ENCODE peak calls at places on chromosomes 16 and 17, in five cellular contexts. L, C, Z, S and I are unnamed samples.
A peak's percentile ranks its signal among the peaks of the same experiment; 100 is the strongest.

GRCh38 chr17:76265624-76266243 is 586 bp downstream of the UBALD2 start:
- DNase-seq in L (no peak), C (no peak), Z (peak; percentile 84), S (peak; percentile 40), I (no peak)

GRCh38 chr16:66446737-66447136 is 19.6 kb downstream of the BEAN1 start:
- DNase-seq in L (no peak), C (no peak), Z (no peak), S (no peak), I (no peak)

GRCh38 chr17:44354582-44355309 is 8.9 kb downstream of the FAM171A2 start:
- DNase-seq in L (no peak), C (no peak), Z (no peak), S (no peak), I (no peak)

GRCh38 chr16:14199199-14199598 is 128.1 kb downstream of the MRTFB start:
- DNase-seq in L (no peak), C (no peak), Z (no peak), S (no peak), I (no peak)

GRCh38 chr17:5049314-5049819 is 14.1 kb upstream of the SLC52A1 start:
- DNase-seq in L (peak; percentile 23), C (no peak), Z (no peak), S (no peak), I (no peak)

GRCh38 chr17:69654981-69655581 is 240.6 kb downstream of the MAP2K6 start:
- DNase-seq in L (no peak), C (no peak), Z (no peak), S (no peak), I (no peak)

GRCh38 chr16:59212492-59213024 is 478.4 kb upstream of the GOT2 start:
- DNase-seq in L (no peak), C (no peak), Z (no peak), S (no peak), I (no peak)

GRCh38 chr17:45425125-45425983 is 7.3 kb downstream of the ARHGAP27 start:
- DNase-seq in L (no peak), C (peak; percentile 99), Z (peak; percentile 68), S (peak; percentile 72), I (peak; percentile 82)

GRCh38 chr16:84464116-84464515 is 40.3 kb downstream of the MEAK7 start:
- DNase-seq in L (no peak), C (no peak), Z (no peak), S (no peak), I (no peak)

GRCh38 chr17:35129154-35129972 is 7.9 kb downstream of the FNDC8 start:
- DNase-seq in L (no peak), C (no peak), Z (no peak), S (no peak), I (no peak)

GRCh38 chr17:35132099-35132498 is 10.0 kb downstream of the NLE1 start:
- DNase-seq in L (no peak), C (no peak), Z (no peak), S (no peak), I (no peak)

GRCh38 chr17:35130392-35130791 is 9.0 kb downstream of the FNDC8 start:
- DNase-seq in L (no peak), C (no peak), Z (no peak), S (no peak), I (no peak)

GRCh38 chr17:35127751-35128514 is 6.5 kb downstream of the FNDC8 start:
- DNase-seq in L (no peak), C (no peak), Z (no peak), S (no peak), I (no peak)

DNA sequence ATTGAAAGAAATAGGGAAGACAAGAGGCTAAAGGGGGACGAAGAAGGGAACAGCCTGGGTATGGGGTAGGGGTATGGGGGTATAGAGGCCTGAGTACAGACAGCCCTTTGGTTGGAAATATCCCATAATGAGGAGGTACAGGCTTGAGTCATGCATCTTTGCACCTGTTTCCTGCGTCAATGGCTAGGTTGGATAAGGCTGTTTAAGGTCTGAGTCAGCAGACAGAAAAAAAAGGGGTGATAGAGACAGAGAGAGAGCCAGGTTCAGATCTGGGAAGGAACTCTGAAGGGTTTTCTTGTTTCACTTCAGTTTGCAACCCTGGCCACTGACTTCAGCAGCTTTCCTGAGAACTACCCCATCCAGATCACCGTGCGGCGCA is 8.5 kb downstream of the FNDC8 start:
- DNase-seq in L (no peak), C (no peak), Z (no peak), S (no peak), I (no peak)
- TF ChIP-seq POLR2AphosphoS5 in L (no peak), C (no peak), Z (no peak), S (no peak), I (no peak)

GRCh38 chr17:78322327-78322857 is 37.5 kb downstream of the SOCS3 start:
- DNase-seq in L (no peak), C (no peak), Z (no peak), S (no peak), I (no peak)
- TF ChIP-seq GABPA in L (no peak), C (no peak), Z (no peak), S (no peak), I (no peak)

GRCh38 chr17:9538626-9539025 is 37.0 kb downstream of the STX8 start:
- DNase-seq in L (no peak), C (no peak), Z (no peak), S (no peak), I (no peak)
- TF ChIP-seq REST in L (no peak), C (no peak), Z (no peak), S (no peak), I (no peak)

GRCh38 chr17:79024901-79025737 is 1.1 kb downstream of the C1QTNF1 start:
- DNase-seq in L (no peak), C (no peak), Z (peak; percentile 42), S (no peak), I (no peak)
- TF ChIP-seq POLR2AphosphoS5 in L (no peak), C (no peak), Z (no peak), S (no peak), I (no peak)

GRCh38 chr16:24863582-24864437 is 18.0 kb downstream of the SLC5A11 start:
- DNase-seq in L (no peak), C (no peak), Z (no peak), S (no peak), I (no peak)
- TF ChIP-seq GABPA in L (no peak), C (no peak), Z (no peak), S (no peak), I (no peak)

DNA sequence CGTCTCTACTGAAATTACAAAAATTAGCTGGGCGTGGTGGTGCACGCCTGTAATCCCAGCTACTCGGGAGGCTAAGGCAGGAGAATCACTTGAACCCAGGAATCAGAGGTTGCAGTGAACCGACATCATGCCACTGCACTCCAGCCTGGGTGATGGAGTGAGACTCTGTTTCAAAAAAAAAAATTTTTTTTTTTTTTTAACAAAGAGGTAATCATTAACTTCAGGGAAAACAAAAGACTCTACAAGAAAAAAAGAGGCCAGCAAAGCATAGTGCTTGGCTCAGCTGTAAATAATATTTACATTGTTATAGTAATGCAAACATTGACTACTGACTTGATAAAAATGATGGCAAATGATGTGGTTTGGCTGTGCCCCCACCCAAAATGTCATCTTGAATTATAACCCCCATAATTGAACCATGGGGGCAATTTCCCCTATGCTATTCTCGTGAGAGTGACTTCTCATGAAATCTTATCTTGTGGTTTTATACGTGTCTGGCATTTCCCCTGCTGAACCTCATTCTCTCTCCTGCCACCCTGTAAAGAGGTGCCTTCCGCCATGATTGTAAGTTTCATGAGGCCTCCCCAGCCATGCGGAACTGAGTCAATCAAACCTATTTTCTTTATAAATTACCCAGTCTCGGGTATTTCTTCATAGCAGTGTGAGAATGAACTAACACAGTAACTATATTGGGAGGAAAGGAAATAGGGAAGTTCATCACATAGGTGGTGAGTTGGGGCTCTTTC is 12.7 kb upstream of the SSTR2 start:
- DNase-seq in L (no peak), C (peak; percentile 70), Z (no peak), S (no peak), I (no peak)
- TF ChIP-seq REST in L (no peak), C (no peak), Z (no peak), S (no peak), I (no peak)

GRCh38 chr16:2468142-2468724 is 2.9 kb upstream of the NTN3 start:
- DNase-seq in L (no peak), C (no peak), Z (peak; percentile 75), S (no peak), I (no peak)

GRCh38 chr16:2468725-2469398 is 2.2 kb upstream of the NTN3 start:
- DNase-seq in L (peak; percentile 49), C (no peak), Z (peak; percentile 89), S (peak; percentile 49), I (peak; percentile 28)

GRCh38 chr16:2470234-2470601 is 879 bp upstream of the NTN3 start:
- DNase-seq in L (no peak), C (no peak), Z (no peak), S (no peak), I (no peak)

GRCh38 chr16:2470603-2471015 is 488 bp upstream of the NTN3 start:
- DNase-seq in L (no peak), C (no peak), Z (no peak), S (no peak), I (no peak)

GRCh38 chr16:2469399-2470233 is 1.5 kb upstream of the NTN3 start:
- DNase-seq in L (no peak), C (no peak), Z (no peak), S (no peak), I (no peak)
- TF ChIP-seq POLR2AphosphoS5 in L (no peak), C (no peak), Z (no peak), S (no peak), I (no peak)

GRCh38 chr17:2758870-2759269 is 9.4 kb upstream of the CCDC92B start:
- DNase-seq in L (no peak), C (no peak), Z (no peak), S (no peak), I (no peak)

GRCh38 chr17:2751482-2751881 is 2.0 kb upstream of the CCDC92B start:
- DNase-seq in L (no peak), C (no peak), Z (no peak), S (no peak), I (no peak)

GRCh38 chr17:2750721-2751120 is 1.3 kb upstream of the CCDC92B start:
- DNase-seq in L (no peak), C (no peak), Z (no peak), S (no peak), I (no peak)

DNA sequence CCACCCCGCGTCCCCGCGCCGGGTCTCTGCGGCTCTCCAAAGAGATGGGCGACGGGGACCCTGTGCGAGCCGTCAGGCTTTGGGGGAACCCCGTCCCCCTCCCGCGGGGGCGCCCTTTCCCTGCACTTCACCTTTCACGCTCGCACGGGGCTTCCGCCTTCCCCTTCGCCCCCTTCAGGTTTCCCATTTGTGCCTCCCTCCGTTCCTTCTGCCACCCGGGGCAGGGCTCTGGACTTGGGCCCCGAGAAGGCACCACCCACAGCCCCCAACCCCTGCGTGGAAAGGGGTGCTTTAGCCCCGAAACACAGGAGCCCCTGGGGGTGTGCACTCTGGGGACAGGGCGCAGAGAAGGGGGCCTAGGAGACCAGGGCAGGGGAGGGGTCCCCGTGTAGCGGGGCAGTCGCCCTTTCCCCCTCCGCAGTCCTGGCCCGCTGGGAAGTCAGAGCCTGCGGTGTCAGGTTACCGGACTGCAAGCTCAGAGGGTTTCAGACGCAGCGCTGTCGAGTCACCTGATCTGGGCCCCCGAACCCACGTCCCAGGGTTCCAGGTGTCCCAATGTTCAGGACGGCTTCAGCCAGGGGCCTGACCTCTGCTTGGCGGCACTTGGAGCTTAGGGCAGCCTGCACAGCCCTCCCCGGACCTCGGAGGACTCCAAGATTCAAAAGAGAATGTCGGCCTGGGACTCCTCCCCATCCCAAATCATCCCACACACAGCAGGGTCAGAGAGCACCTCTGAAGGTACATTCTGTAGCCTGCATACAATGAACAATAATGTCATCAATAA is 6.7 kb upstream of the CCDC92B start:
- DNase-seq in L (no peak), C (no peak), Z (no peak), S (no peak), I (no peak)
- TF ChIP-seq GABPA in L (no peak), C (no peak), Z (no peak), S (no peak), I (no peak)